ENCODE peak calls at places on chromosome 5, in eight cellular contexts. H is astrocyte of the spinal cord; R is HFF-Myc; M is CD4-positive, alpha-beta T cell; W is fibroblast of mammary gland; C is activated CD8-positive, alpha-beta T cell treated with anti-CD3 and anti-CD28 coated beads for 36 hours; S is K562; B is foreskin fibroblast. L is an unnamed sample.

GRCh38 chr5:14901462-14902051 is 30.0 kb upstream of the ANKH start:
- DNase-seq in S (no peak), H (no peak), C (no peak), W (peak), R (peak), B (peak), M (no peak), L (no peak)

GRCh38 chr5:116731432-116731831 is 156.8 kb upstream of the SEMA6A start:
- DNase-seq in H (no peak), S (no peak), M (no peak), R (no peak), C (no peak), B (no peak), W (no peak), L (no peak)

GRCh38 chr5:59366784-59367183 is 526.7 kb downstream of the PDE4D start:
- DNase-seq in C (no peak), S (no peak), H (no peak), W (no peak), B (no peak), M (no peak), R (no peak), L (no peak)

GRCh38 chr5:157434096-157434495 is 25.9 kb upstream of the NIPAL4 start:
- DNase-seq in H (no peak), W (no peak), M (no peak), C (no peak), B (no peak), R (no peak), S (no peak), L (no peak)

GRCh38 chr5:60066502-60066901 is 173.0 kb upstream of the PDE4D start:
- DNase-seq in B (peak), R (peak), S (no peak), W (peak), C (no peak), M (no peak), H (peak), L (no peak)

GRCh38 chr5:52989781-52990530 is 804 bp downstream of the ITGA2 start:
- DNase-seq in H (peak), M (peak), B (peak), S (no peak), R (no peak), C (peak), W (peak), L (peak)

GRCh38 chr5:172167893-172168292 is 20.1 kb downstream of the STK10 start:
- DNase-seq in H (no peak), C (no peak), W (no peak), M (no peak), B (no peak), R (no peak), S (no peak), L (no peak)

GRCh38 chr5:78569441-78569840 is 79.1 kb downstream of the LHFPL2 start:
- DNase-seq in H (peak), B (peak), M (no peak), R (peak), W (peak), C (no peak), S (no peak), L (peak)

GRCh38 chr5:140106805-140107311 is 7.1 kb upstream of the PURA start:
- DNase-seq in S (no peak), B (no peak), H (no peak), R (no peak), M (no peak), W (no peak), C (no peak), L (no peak)

GRCh38 chr5:158223054-158223453 is 364.1 kb upstream of the CLINT1 start:
- DNase-seq in W (no peak), C (no peak), M (no peak), S (no peak), H (no peak), R (no peak), B (peak), L (no peak)

GRCh38 chr5:66982514-66982913 is 214.1 kb downstream of the CD180 start:
- DNase-seq in H (no peak), M (no peak), W (no peak), B (no peak), R (no peak), S (no peak), C (no peak), L (no peak)

GRCh38 chr5:42617411-42617810 is 139.2 kb upstream of the CCDC152 start:
- DNase-seq in M (no peak), H (no peak), W (no peak), C (no peak), R (no peak), B (no peak), S (no peak), L (no peak)

GRCh38 chr5:42614509-42614908 is 142.1 kb upstream of the CCDC152 start:
- DNase-seq in W (peak), M (no peak), B (peak), C (no peak), H (peak), R (no peak), S (no peak), L (peak)

GRCh38 chr5:42611437-42611836 is 145.2 kb upstream of the CCDC152 start:
- DNase-seq in M (no peak), R (no peak), H (no peak), C (no peak), S (no peak), W (no peak), B (no peak), L (no peak)

GRCh38 chr5:42612997-42613396 is 143.6 kb upstream of the CCDC152 start:
- DNase-seq in H (peak), S (no peak), B (peak), C (no peak), W (peak), M (no peak), R (no peak), L (peak)
- TF ChIP-seq CTCF in H (no peak), S (no peak), B (no peak), C (no peak), W (no peak), M (no peak), R (no peak), L (no peak)

GRCh38 chr5:7261049-7261448 is 134.9 kb upstream of the ADCY2 start:
- DNase-seq in C (no peak), M (no peak), B (peak), W (peak), R (peak), S (peak), H (peak), L (peak)
- TF ChIP-seq CTCF in C (peak), M (no peak), B (peak), W (peak), R (peak), S (peak), H (peak), L (peak)

GRCh38 chr5:61619289-61619688 is 287.2 kb downstream of the ZSWIM6 start:
- DNase-seq in C (no peak), S (no peak), M (no peak), R (no peak), B (no peak), H (no peak), W (no peak), L (no peak)
- TF ChIP-seq CTCF in C (no peak), S (no peak), M (no peak), R (no peak), B (no peak), H (no peak), W (no peak), L (no peak)

GRCh38 chr5:33474931-33475499 is 34.2 kb downstream of the TARS1 start:
- DNase-seq in C (no peak), B (no peak), W (no peak), M (no peak), R (no peak), H (no peak), S (no peak), L (no peak)

GRCh38 chr5:33468811-33469435 is 28.2 kb downstream of the TARS1 start:
- DNase-seq in C (no peak), M (no peak), H (no peak), R (no peak), B (no peak), S (no peak), W (peak), L (peak)

GRCh38 chr5:33472805-33473409 is 32.1 kb downstream of the TARS1 start:
- DNase-seq in B (no peak), R (no peak), S (no peak), H (no peak), C (no peak), W (no peak), M (no peak), L (no peak)

GRCh38 chr5:33474004-33474403 is 33.2 kb downstream of the TARS1 start:
- DNase-seq in R (no peak), H (no peak), M (no peak), S (no peak), C (no peak), W (no peak), B (no peak), L (no peak)

GRCh38 chr5:33470544-33470943 is 29.8 kb downstream of the TARS1 start:
- DNase-seq in R (peak), M (no peak), S (no peak), H (peak), B (no peak), W (peak), C (no peak), L (peak)
- TF ChIP-seq CTCF in R (peak), M (no peak), S (peak), H (peak), B (peak), W (peak), C (no peak), L (peak)

DNA sequence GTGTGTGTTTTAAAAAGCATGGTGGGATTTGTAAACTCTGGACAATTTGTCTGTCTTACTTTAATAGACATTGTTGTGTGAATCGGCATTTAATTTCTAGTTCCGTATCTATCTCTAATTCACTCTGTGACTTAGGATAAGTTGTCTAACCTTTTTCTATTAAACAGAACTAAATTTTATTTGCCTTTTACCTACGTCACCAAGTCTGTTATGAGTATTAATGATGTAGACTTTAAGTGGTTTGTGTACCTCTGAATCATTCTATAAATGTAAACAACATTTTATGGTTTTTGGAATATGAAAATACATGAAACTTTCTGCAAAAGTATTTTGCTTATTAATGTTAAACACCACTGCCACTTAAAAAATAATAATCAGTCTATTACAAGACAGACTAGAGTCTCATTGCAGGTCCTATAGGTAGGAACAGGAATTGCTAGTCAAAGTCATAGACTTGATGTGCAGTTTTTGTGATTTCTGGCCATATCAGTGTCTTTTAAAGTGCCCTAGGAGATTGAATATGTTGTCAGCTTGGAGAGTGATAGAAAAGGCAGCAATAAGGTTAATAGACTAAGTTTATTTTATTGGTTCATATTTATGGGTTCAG is 5.6 kb downstream of the RBM27 start:
- DNase-seq in B (no peak), W (no peak), R (no peak), M (no peak), C (no peak), H (no peak), S (no peak), L (peak)
- TF ChIP-seq CTCF in B (peak), W (peak), R (no peak), M (no peak), C (peak), H (peak), S (no peak), L (peak)

DNA sequence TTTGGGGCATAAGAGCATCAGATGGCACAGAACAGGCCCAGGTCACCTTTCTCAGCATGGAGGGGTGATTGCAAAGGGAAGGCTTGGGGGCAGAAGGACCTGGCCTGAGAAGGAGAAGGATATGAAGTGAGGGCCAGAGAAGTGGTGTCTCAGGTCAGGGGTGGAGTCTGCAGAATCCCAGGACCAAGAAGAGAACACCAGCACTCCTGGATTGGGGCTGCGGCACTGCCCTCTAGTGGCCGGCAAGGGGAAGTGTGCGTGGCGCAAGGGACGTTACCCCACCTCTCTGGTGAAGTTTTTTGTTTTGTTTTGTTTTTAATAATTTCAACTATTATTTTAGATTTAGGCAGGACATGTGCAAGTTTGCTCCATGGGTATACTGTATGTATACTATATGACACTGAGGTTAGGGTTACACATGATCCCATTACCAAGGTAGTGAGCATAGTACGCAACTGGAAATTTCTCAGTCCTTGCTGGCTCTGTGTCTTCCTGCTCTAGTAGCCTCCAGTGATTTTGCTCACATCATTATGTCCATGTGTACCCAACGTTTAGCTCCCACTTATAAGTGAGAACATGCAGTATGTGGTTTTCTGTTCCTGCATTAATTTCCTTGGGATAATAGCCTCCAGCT is 1548.6 kb downstream of the EFNA5 start:
- DNase-seq in R (peak), H (no peak), B (peak), C (peak), W (peak), S (peak), M (no peak), L (peak)
- TF ChIP-seq CTCF in R (peak), H (peak), B (peak), C (peak), W (peak), S (peak), M (no peak), L (peak)

GRCh38 chr5:1974501-1975405 is 92.0 kb upstream of the IRX4 start:
- DNase-seq in B (no peak), R (no peak), H (no peak), C (no peak), S (no peak), W (peak), M (no peak), L (peak)
- TF ChIP-seq CTCF in B (no peak), R (no peak), H (no peak), C (no peak), S (no peak), W (no peak), M (no peak), L (no peak)

DNA sequence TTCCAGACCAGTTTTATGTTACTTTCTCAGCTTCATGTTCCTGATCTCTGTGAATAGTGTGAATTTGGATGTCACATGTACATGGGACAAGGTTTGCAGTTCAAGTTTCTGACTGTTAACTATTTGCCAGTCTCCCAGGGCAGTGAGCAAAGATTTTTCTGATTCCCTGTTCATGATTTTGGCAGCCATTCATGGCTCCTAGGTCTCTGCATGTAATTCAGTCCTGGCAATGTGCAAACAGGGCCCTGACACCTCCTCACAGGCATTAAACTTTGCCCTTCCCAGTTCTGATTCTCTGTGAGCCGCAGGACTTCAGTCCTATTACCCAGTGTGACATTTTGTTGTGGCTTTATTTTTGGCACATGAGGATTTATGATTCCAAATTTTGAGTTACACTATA is 349.7 kb downstream of the ARRDC3 start:
- DNase-seq in B (no peak), R (no peak), S (no peak), W (no peak), C (no peak), H (no peak), M (no peak), L (no peak)
- TF ChIP-seq CTCF in B (no peak), R (no peak), S (no peak), W (no peak), C (no peak), H (no peak), M (no peak), L (no peak)

L was measured in epithelial cell of esophagus.